ENCODE peak calls at places on chromosomes 5 and 9, in nine cellular contexts. N is OCI-LY7, Z is kidney, Q is mesothelial cell of epicardium, F is endothelial cell, I is PC-3, U is cardiac muscle cell, W is foreskin fibroblast, T is body of pancreas. P is an unnamed sample.
A peak's percentile ranks its signal among the peaks of the same experiment; 100 is the strongest.

GRCh38 chr5:138686668-138687067 is 66.6 kb upstream of the CTNNA1 start:
- DNase-seq in W (peak; percentile 17), I (no peak), F (no peak), U (peak; percentile 47), N (no peak), Z (no peak), T (no peak), Q (no peak), P (no peak)

GRCh38 chr5:159097461-159098284 is 2.0 kb downstream of the EBF1 start:
- DNase-seq in Q (no peak), N (peak; percentile 68), W (peak; percentile 76), I (no peak), F (peak; percentile 33), U (peak; percentile 71), T (peak; percentile 30), Z (peak; percentile 82), P (no peak)

GRCh38 chr9:23830459-23830805 is 4.4 kb upstream of the ELAVL2 start:
- DNase-seq in F (no peak), N (no peak), I (no peak), T (no peak), Z (no peak), W (no peak), U (no peak), Q (no peak), P (no peak)

GRCh38 chr9:37706290-37706689 is 47.3 kb upstream of the TRMT10B start:
- DNase-seq in U (no peak), I (peak; percentile 22), F (no peak), W (peak; percentile 36), Z (no peak), T (no peak), Q (no peak), N (no peak), P (no peak)

GRCh38 chr9:108933641-108934322 is at the start of gene ELP1:
- DNase-seq in N (peak; percentile 95), U (peak; percentile 96), F (peak; percentile 88), I (peak; percentile 89), W (peak; percentile 98), Q (peak; percentile 93), T (peak; percentile 94), Z (peak; percentile 98), P (peak; percentile 78)

GRCh38 chr5:10792336-10792735 is 31.3 kb upstream of the DAP start:
- DNase-seq in N (no peak), Q (no peak), F (no peak), T (no peak), U (no peak), W (no peak), Z (no peak), I (no peak), P (no peak)

GRCh38 chr9:84062538-84062937 is 81.9 kb downstream of the RMI1 start:
- DNase-seq in W (no peak), Q (no peak), N (no peak), F (no peak), T (no peak), Z (no peak), U (no peak), I (no peak), P (no peak)

GRCh38 chr5:39432687-39433086 is 7.9 kb upstream of the DAB2 start:
- DNase-seq in I (no peak), Z (no peak), F (no peak), T (no peak), Q (no peak), W (no peak), N (no peak), U (no peak), P (no peak)

GRCh38 chr5:143180751-143181150 is 222.7 kb downstream of the NR3C1 start:
- DNase-seq in Q (no peak), U (no peak), Z (no peak), W (no peak), I (no peak), F (no peak), T (no peak), N (no peak), P (no peak)

GRCh38 chr5:143176048-143176447 is 227.4 kb downstream of the NR3C1 start:
- DNase-seq in Q (no peak), W (no peak), Z (no peak), U (no peak), T (no peak), I (no peak), N (no peak), F (no peak), P (no peak)

GRCh38 chr5:143179126-143179740 is 224.3 kb downstream of the NR3C1 start:
- DNase-seq in T (no peak), F (no peak), W (no peak), U (no peak), N (no peak), Q (no peak), I (no peak), Z (no peak), P (no peak)

GRCh38 chr5:143174714-143175398 is 228.6 kb downstream of the NR3C1 start:
- DNase-seq in F (no peak), Q (no peak), Z (no peak), N (no peak), W (no peak), I (no peak), T (no peak), U (no peak), P (no peak)

DNA sequence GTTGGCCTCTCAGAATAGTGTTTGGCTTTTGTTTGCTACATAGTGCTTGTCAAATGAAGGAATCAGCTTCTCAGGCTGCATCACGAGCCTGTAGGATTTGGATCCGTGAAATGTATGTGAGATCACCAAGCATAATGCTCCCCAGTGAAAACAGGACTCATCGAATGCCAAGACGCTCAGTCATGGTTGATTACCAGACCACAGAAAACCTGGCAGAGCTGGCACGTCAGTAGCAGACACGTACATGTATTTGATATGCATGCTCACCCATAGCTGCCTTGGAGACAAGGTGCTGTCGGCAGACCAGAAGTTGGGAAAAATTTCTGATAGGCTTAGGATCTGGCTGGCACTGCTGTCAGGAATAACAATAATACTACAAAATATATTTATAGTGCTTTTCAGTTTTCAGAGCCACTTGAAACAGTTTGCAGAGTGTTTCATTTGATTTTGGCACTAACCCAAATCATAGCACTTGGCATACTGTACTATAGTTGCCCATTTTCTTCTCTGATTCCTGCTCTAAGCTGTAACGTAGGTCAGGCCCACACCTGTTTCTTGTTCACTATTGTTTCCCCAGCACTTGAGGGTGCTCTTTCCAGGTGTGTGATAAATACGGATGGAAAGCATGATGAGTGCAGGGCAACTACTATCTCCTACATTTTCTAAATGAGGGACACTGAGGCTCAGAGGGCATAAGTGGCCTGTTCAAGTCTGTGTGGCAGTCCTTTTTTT is 226.1 kb downstream of the NR3C1 start:
- DNase-seq in Z (peak; percentile 77), F (no peak), T (no peak), Q (no peak), W (peak; percentile 48), N (no peak), U (peak; percentile 92), I (peak; percentile 95), P (peak; percentile 72)
- TF ChIP-seq CTCF in Z (no peak), F (no peak), T (no peak), Q (no peak), W (no peak), N (no peak), U (no peak), I (no peak), P (no peak)

GRCh38 chr5:103522586-103522985 is 40.0 kb downstream of the NUDT12 start:
- DNase-seq in F (no peak), I (no peak), U (peak; percentile 87), Q (no peak), W (no peak), Z (no peak), T (no peak), N (no peak), P (no peak)

GRCh38 chr5:103523319-103523718 is 39.3 kb downstream of the NUDT12 start:
- DNase-seq in F (no peak), N (no peak), Q (no peak), T (no peak), U (no peak), Z (no peak), W (no peak), I (peak; percentile 82), P (no peak)

GRCh38 chr5:103514381-103514780 is 48.2 kb downstream of the NUDT12 start:
- DNase-seq in N (no peak), T (no peak), Q (no peak), Z (no peak), I (no peak), F (no peak), U (no peak), W (no peak), P (no peak)

GRCh38 chr5:103525366-103525765 is 37.2 kb downstream of the NUDT12 start:
- DNase-seq in U (no peak), W (no peak), I (no peak), F (no peak), Z (no peak), Q (no peak), N (no peak), T (no peak), P (no peak)

GRCh38 chr5:103519550-103519949 is 43.0 kb downstream of the NUDT12 start:
- DNase-seq in F (peak; percentile 24), W (no peak), Z (no peak), Q (no peak), N (no peak), I (peak; percentile 73), U (no peak), T (no peak), P (no peak)
- TF ChIP-seq CTCF in F (peak; percentile 25), W (peak; percentile 28), Z (no peak), Q (no peak), N (peak; percentile 35), I (peak; percentile 84), U (peak; percentile 15), T (no peak), P (peak; percentile 16)

GRCh38 chr5:163456840-163457239 is 3.1 kb downstream of the NUDCD2 start:
- DNase-seq in I (no peak), N (no peak), T (no peak), U (no peak), W (no peak), Q (no peak), Z (no peak), F (no peak), P (no peak)

GRCh38 chr5:163458778-163459405 is 1.0 kb downstream of the NUDCD2 start:
- DNase-seq in U (no peak), Z (no peak), I (no peak), T (no peak), W (no peak), F (no peak), Q (no peak), N (peak; percentile 19), P (no peak)

GRCh38 chr5:163460562-163461176 is at the start of gene HMMR:
- DNase-seq in U (peak; percentile 32), T (no peak), N (peak; percentile 54), W (peak; percentile 41), Z (no peak), F (no peak), I (peak; percentile 23), Q (no peak), P (no peak)

GRCh38 chr5:163459888-163460561 is at the start of gene NUDCD2:
- DNase-seq in Z (peak; percentile 99), F (peak; percentile 94), I (peak; percentile 98), N (peak; percentile 98), T (peak; percentile 98), U (peak; percentile 99), Q (peak; percentile 95), W (peak; percentile 98), P (peak; percentile 97)

DNA sequence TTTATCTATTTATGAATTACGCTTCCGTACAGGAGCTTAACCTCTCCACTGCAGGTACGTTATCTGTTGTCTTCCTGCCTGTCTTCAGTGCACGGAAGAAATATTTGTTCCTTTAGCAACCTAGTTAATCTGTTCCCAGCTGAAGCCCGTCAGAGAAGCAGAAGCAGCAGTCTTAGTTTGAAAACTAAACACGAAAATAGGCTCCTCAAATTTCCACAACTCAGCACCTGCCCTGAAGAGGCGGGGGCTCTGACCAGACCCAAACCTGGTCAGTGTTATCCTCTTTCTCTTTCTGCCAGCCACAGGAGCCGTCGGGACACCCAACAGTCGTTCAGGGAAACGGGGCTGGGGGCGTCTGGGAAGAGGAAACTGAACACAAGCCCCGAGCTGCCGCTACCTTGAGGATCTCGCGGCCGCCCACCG is 426 bp downstream of the NUDCD2 start:
- DNase-seq in F (no peak), W (no peak), N (no peak), T (no peak), I (no peak), Q (no peak), Z (no peak), U (no peak), P (no peak)
- TF ChIP-seq CTCF in F (no peak), W (no peak), N (no peak), T (no peak), I (no peak), Q (no peak), Z (no peak), U (no peak), P (no peak)

DNA sequence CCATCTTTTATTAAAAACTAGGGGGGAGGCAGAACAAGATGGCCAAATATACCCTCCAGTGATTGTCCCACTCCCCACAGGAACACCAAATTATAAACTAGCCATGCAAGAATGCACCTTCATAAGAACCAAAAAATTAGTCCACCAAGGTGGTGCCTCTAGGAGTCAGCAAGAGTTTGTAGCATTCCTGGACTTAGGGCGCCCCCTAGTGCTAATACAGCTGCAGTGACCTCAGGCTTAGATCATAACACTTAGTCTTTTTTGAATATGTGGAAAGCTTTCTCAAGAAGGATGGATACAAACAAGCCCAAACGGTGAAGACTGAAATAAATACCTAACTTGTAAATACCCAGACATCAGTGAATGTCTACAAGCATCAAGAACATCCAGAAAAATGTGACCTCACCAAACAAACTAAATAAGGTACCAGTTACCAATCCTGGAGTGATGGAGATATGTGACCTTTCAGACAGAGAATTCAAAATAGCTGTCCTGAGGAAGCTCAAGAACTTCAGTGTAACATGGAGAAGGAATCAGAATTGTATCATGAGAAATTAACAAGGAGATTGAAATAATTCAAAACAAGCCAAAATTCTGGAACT is 19.3 kb downstream of the PPIP5K2 start:
- DNase-seq in F (peak; percentile 78), I (peak; percentile 91), N (peak; percentile 79), W (peak; percentile 81), Q (peak; percentile 51), U (peak; percentile 84), T (peak; percentile 85), Z (peak; percentile 68), P (peak; percentile 53)
- TF ChIP-seq CTCF in F (peak; percentile 88), I (peak; percentile 100), N (peak; percentile 99), W (peak; percentile 93), Q (peak; percentile 75), U (peak; percentile 95), T (peak; percentile 91), Z (peak; percentile 96), P (peak; percentile 93)